ENCODE peak calls at places on chromosomes 6 and 20, in four cellular contexts. I, O, N and E are unnamed samples.

GRCh38 chr20:31565699-31566331 is 39.3 kb upstream of the ID1 start:
- DNase-seq in I (no peak), O (no peak), N (no peak), E (no peak)

GRCh38 chr20:36604952-36605308 is 649 bp upstream of the RAB5IF start:
- DNase-seq in I (peak; percentile 76), O (no peak), N (peak; percentile 49), E (peak; percentile 19)

GRCh38 chr6:17986656-17987575 is 519 bp downstream of the KIF13A start:
- DNase-seq in I (peak; percentile 83), O (peak; percentile 76), N (peak; percentile 72), E (peak; percentile 66)

GRCh38 chr20:3222635-3223600 is 13.6 kb downstream of the ITPA start:
- DNase-seq in I (no peak), O (no peak), N (no peak), E (peak; percentile 70)

GRCh38 chr6:47440722-47441121 is 36.9 kb upstream of the CD2AP start:
- DNase-seq in I (no peak), O (no peak), N (no peak), E (no peak)

GRCh38 chr6:34650823-34651222 is 45.7 kb downstream of the ILRUN start:
- DNase-seq in I (no peak), O (no peak), N (no peak), E (no peak)

GRCh38 chr6:111737065-111737521 is 131.4 kb upstream of the TRAF3IP2 start:
- DNase-seq in I (no peak), O (peak; percentile 66), N (no peak), E (no peak)

GRCh38 chr6:148251286-148251685 is 91.4 kb upstream of the SASH1 start:
- DNase-seq in I (no peak), O (peak; percentile 85), N (no peak), E (no peak)

GRCh38 chr6:108288742-108289141 is 6.1 kb upstream of the AFG1L start:
- DNase-seq in I (no peak), O (no peak), N (no peak), E (no peak)

GRCh38 chr20:25372584-25373336 is 17.9 kb downstream of the ABHD12 start:
- DNase-seq in I (no peak), O (peak; percentile 91), N (no peak), E (no peak)

GRCh38 chr6:147382945-147383554 is 125.4 kb upstream of the SAMD5 start:
- DNase-seq in I (no peak), O (peak; percentile 56), N (no peak), E (no peak)

GRCh38 chr20:2840967-2841531 is 504 bp downstream of the VPS16 start:
- DNase-seq in I (peak; percentile 80), O (peak; percentile 85), N (peak; percentile 49), E (peak; percentile 61)

GRCh38 chr6:149480502-149481280 is 4.1 kb downstream of the ZC3H12D start:
- DNase-seq in I (peak; percentile 39), O (no peak), N (no peak), E (no peak)

GRCh38 chr6:128024976-128025375 is 124.1 kb upstream of the THEMIS start:
- DNase-seq in I (no peak), O (no peak), N (no peak), E (no peak)

GRCh38 chr6:44969446-44970175 is 358.5 kb upstream of the RUNX2 start:
- DNase-seq in I (no peak), O (peak; percentile 40), N (no peak), E (no peak)

GRCh38 chr6:103273048-103273447 is 1586.7 kb downstream of the HACE1 start:
- DNase-seq in I (no peak), O (no peak), N (no peak), E (no peak)

GRCh38 chr6:126027601-126028000 is 41.3 kb downstream of the TRMT11 start:
- DNase-seq in I (no peak), O (peak; percentile 54), N (no peak), E (no peak)

GRCh38 chr6:19268718-19269117 is 568.5 kb upstream of the ID4 start:
- DNase-seq in I (no peak), O (no peak), N (no peak), E (no peak)

GRCh38 chr6:157273756-157274088 is 49.6 kb downstream of the TMEM242 start:
- DNase-seq in I (peak; percentile 68), O (peak; percentile 48), N (peak; percentile 66), E (peak; percentile 39)

GRCh38 chr6:1297746-1298145 is 14.2 kb upstream of the FOXQ1 start:
- DNase-seq in I (no peak), O (peak; percentile 86), N (no peak), E (no peak)

GRCh38 chr6:15642276-15642675 is 20.6 kb downstream of the DTNBP1 start:
- DNase-seq in I (no peak), O (no peak), N (no peak), E (no peak)

GRCh38 chr6:157519255-157520116 is 138.5 kb downstream of the ZDHHC14 start:
- DNase-seq in I (no peak), O (no peak), N (no peak), E (no peak)

GRCh38 chr6:159360306-159360705 is 191.1 kb downstream of the FNDC1 start:
- DNase-seq in I (no peak), O (peak; percentile 54), N (no peak), E (no peak)

GRCh38 chr6:131627724-131628682 is at the start of gene MED23:
- DNase-seq in I (peak; percentile 97), O (peak; percentile 97), N (peak; percentile 97), E (peak; percentile 94)
- H3K27ac ChIP-seq in I (peak within 1 kb of the TSS; percentile 75), O (peak within 1 kb of the TSS; percentile 57), N (peak within 1 kb of the TSS; percentile 75), E (peak within 1 kb of the TSS; percentile 82)

DNA sequence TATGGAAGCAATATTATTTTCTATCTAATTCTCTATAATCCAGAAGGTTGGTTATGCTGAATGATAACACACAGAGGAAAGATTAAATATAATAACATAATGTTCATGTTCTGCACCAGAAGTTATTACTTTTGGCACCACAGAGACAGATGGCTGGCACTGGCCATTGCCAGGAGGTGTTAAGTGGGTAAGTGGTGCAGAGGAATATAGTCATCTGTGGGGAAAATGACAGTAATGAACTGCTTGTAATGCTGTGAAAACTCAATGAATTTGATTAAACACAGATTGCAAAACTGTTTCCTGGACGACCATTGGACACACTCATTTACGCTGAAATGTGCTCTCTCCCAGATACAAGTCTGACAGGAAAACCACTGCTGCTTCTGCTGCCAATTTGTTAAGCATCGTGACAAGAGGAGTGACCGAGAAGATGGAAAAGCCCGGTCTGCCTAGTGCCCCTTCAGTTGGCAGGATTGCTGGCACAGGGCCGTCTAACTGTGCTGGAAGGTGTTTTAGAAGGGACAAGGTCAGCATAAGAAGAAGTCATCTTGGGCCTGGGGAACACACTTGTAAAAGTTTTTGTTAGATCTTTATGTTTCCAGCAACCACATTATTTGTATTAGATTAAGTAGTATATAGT is 567.4 kb downstream of the CBLN4 start:
- DNase-seq in I (peak; percentile 65), O (no peak), N (no peak), E (no peak)
- H3K9me3 ChIP-seq in I (no peaks in the 10 kb centered on the region), O (no peaks in the 10 kb centered on the region), N (no peaks in the 10 kb centered on the region), E (no peaks in the 10 kb centered on the region)

GRCh38 chr20:44643596-44644383 is 7.7 kb downstream of the ADA start:
- DNase-seq in I (peak; percentile 82), O (peak; percentile 90), N (peak; percentile 50), E (peak; percentile 76)
- H3K27ac ChIP-seq in I (peak overlapping the region; percentile 89), O (peak overlapping the region; percentile 91), N (peak overlapping the region; percentile 63), E (peak overlapping the region; percentile 90)

DNA sequence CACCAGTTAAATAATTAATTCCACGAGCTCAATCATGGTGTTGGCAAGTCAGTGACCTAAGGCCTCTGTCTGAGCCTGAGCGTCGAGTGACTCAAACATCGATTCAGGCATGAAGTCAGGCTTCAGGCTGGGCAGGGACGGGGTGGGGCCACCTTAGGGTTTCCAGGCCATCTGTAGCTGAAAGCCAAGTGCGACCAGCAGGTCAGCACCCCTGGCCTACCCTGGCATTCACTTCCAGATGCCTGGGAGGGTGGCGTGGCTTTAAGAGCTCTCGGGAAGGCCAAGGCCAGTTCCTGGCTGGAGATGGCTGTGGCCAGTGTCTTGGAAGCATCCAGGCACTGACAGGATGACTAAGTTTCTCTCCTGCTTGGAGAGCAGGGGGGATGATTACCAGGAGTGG is 113.4 kb downstream of the DACT2 start:
- DNase-seq in I (no peak), O (no peak), N (no peak), E (no peak)
- H3K9me3 ChIP-seq in I (no peaks in the 10 kb centered on the region), O (no peaks in the 10 kb centered on the region), N (no peaks in the 10 kb centered on the region), E (peaks cover 17% of the 10 kb centered on the region)

GRCh38 chr6:89037156-89037900 is 43.2 kb upstream of the PNRC1 start:
- DNase-seq in I (no peak), O (no peak), N (no peak), E (no peak)
- H3K27ac ChIP-seq in I (peak overlapping the region; percentile 99), O (no peak overlapping the region), N (peak overlapping the region; percentile 90), E (no peak overlapping the region)

DNA sequence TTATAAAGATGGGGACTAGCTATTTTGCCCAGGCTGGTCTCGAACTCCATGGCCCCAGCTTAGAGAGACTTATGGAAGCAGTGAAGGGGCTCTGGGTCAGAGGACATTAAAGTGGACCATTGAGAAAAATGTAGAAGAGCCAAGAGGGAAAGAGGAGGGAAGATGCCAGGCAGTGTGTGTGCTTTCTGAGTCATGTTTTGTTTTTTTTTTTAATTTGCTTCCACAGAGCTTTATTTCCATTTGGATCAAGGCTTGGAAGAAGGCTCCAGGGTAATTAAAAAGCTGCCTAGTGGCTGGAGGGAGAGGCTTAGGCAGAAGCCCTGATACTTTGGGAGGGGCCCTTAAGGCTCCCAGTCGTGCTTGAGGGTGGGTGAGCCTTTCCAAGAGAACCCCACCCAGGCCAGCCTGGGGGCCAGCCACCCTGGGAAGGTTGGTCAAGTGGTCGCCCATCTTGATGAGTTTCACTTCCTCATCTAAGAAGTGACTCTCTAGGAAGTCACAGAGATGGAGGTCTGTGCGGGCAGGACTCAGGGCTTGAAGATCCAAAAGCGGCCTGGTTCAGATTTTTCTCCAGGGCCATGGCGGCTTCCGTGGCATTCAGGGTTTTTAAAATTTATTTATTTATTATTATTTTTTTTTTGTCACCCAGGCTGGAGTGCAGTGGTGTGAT is 3.0 kb upstream of the ZNF335 start:
- DNase-seq in I (no peak), O (peak; percentile 30), N (no peak), E (no peak)
- H3K9me3 ChIP-seq in I (no peaks in the 10 kb centered on the region), O (no peaks in the 10 kb centered on the region), N (no peaks in the 10 kb centered on the region), E (no peaks in the 10 kb centered on the region)

GRCh38 chr6:137415834-137416190 is 78.4 kb downstream of the OLIG3 start:
- DNase-seq in I (no peak), O (no peak), N (no peak), E (no peak)
- H3K27ac ChIP-seq in I (no peak overlapping the region), O (no peak overlapping the region), N (no peak overlapping the region), E (peak overlapping the region; percentile 46)